ENCODE peak calls at places on chromosomes 1 and 21, in five cellular contexts. Y is naive thymus-derived CD4-positive, alpha-beta T cell; S is cardiac muscle cell; Q is prostate gland; G is right lobe of liver. W is an unnamed sample.

GRCh38 chr21:38973552-38973951 is 167.8 kb downstream of the ETS2 start:
- DNase-seq in Y (no peak), S (no peak), Q (no peak), G (no peak), W (no peak)

GRCh38 chr21:45998276-45998701 is 16.7 kb downstream of the COL6A1 start:
- DNase-seq in Y (no peak), S (no peak), Q (no peak), G (peak; percentile 20), W (peak; percentile 54)

GRCh38 chr1:113041569-113042335 is 31.2 kb upstream of the LRIG2 start:
- DNase-seq in Y (no peak), S (no peak), Q (no peak), G (no peak), W (peak; percentile 30)

GRCh38 chr1:58929667-58930325 is 145.9 kb upstream of the JUN start:
- DNase-seq in Y (no peak), S (no peak), Q (no peak), G (no peak), W (peak; percentile 47)

GRCh38 chr1:182596934-182597333 is 7.3 kb downstream of the RGS16 start:
- DNase-seq in Y (no peak), S (no peak), Q (no peak), G (no peak), W (no peak)

GRCh38 chr1:197862671-197863070 is 39.8 kb upstream of the C1orf53 start:
- DNase-seq in Y (no peak), S (no peak), Q (no peak), G (no peak), W (no peak)

GRCh38 chr1:81582467-81582986 is 218.2 kb upstream of the ADGRL2 start:
- DNase-seq in Y (no peak), S (no peak), Q (no peak), G (no peak), W (no peak)

GRCh38 chr21:42615924-42616323 is 37.5 kb upstream of the PDE9A start:
- DNase-seq in Y (no peak), S (no peak), Q (no peak), G (no peak), W (no peak)

GRCh38 chr1:17858027-17858426 is 102.9 kb downstream of the ACTL8 start:
- DNase-seq in Y (no peak), S (peak; percentile 64), Q (no peak), G (no peak), W (no peak)

GRCh38 chr1:180571832-180572636 is 13.3 kb downstream of the OVAAL start:
- DNase-seq in Y (no peak), S (no peak), Q (no peak), G (no peak), W (no peak)

GRCh38 chr21:21213297-21213696 is 215.1 kb downstream of the NCAM2 start:
- DNase-seq in Y (no peak), S (peak; percentile 62), Q (no peak), G (no peak), W (no peak)

GRCh38 chr1:223413216-223413615 is 20.0 kb downstream of the CCDC185 start:
- DNase-seq in Y (no peak), S (no peak), Q (no peak), G (no peak), W (no peak)

GRCh38 chr1:85274969-85275453 is 1.4 kb downstream of the BCL10 start:
- DNase-seq in Y (no peak), S (peak; percentile 70), Q (no peak), G (no peak), W (no peak)

GRCh38 chr21:45276620-45277019 is 11.1 kb downstream of the POFUT2 start:
- DNase-seq in Y (no peak), S (no peak), Q (no peak), G (peak; percentile 15), W (no peak)

GRCh38 chr1:202130816-202131522 is 8.3 kb downstream of the GPR37L1 start:
- DNase-seq in Y (no peak), S (no peak), Q (no peak), G (no peak), W (no peak)

GRCh38 chr1:15684042-15684461 is at the start of gene PLEKHM2:
- DNase-seq in Y (peak; percentile 36), S (peak; percentile 52), Q (no peak), G (peak; percentile 44), W (no peak)

GRCh38 chr1:26696191-26696644 is 403 bp downstream of the ARID1A start:
- DNase-seq in Y (no peak), S (no peak), Q (no peak), G (peak; percentile 47), W (no peak)

GRCh38 chr21:29697555-29698193 is 242.1 kb downstream of the GRIK1 start:
- DNase-seq in Y (no peak), S (no peak), Q (no peak), G (no peak), W (no peak)

GRCh38 chr1:26602378-26602959 is 72.9 kb downstream of the RPS6KA1 start:
- DNase-seq in Y (peak; percentile 43), S (peak; percentile 76), Q (peak; percentile 62), G (no peak), W (no peak)

GRCh38 chr1:32464716-32465540 is at the start of gene ZBTB8B:
- DNase-seq in Y (no peak), S (peak; percentile 90), Q (peak; percentile 80), G (peak; percentile 52), W (no peak)

GRCh38 chr1:15538750-15539149 is 12.1 kb downstream of the DNAJC16 start:
- DNase-seq in Y (no peak), S (no peak), Q (peak; percentile 31), G (no peak), W (no peak)

GRCh38 chr1:21509351-21510112 is at the start of gene ALPL:
- DNase-seq in Y (no peak), S (no peak), Q (no peak), G (no peak), W (no peak)

GRCh38 chr1:39692152-39693064 is 1.2 kb upstream of the HPCAL4 start:
- DNase-seq in Y (no peak), S (no peak), Q (no peak), G (no peak), W (no peak)

GRCh38 chr1:150420560-150421265 is 56.8 kb downstream of the RPRD2 start:
- DNase-seq in Y (no peak), S (peak; percentile 54), Q (peak; percentile 9), G (no peak), W (no peak)

GRCh38 chr1:109151146-109151545 is 37.2 kb downstream of the ELAPOR1 start:
- DNase-seq in Y (no peak), S (peak; percentile 73), Q (peak; percentile 27), G (peak; percentile 32), W (no peak)

GRCh38 chr1:167864392-167864992 is 49.4 kb downstream of the ADCY10 start:
- DNase-seq in Y (no peak), S (no peak), Q (no peak), G (no peak), W (no peak)

GRCh38 chr1:94265931-94266330 is 28.5 kb upstream of the ARHGAP29 start:
- DNase-seq in Y (no peak), S (no peak), Q (no peak), G (no peak), W (no peak)

GRCh38 chr1:98931134-98931835 is 73.4 kb downstream of the PLPPR5 start:
- DNase-seq in Y (no peak), S (no peak), Q (no peak), G (no peak), W (no peak)

GRCh38 chr21:32089771-32090170 is 189.1 kb downstream of the MIS18A start:
- DNase-seq in Y (no peak), S (no peak), Q (no peak), G (no peak), W (no peak)
- H3K4me1 ChIP-seq in Y (no peaks in the 10 kb centered on the region), S (no peaks in the 10 kb centered on the region), Q (no peaks in the 10 kb centered on the region), G (no peaks in the 10 kb centered on the region), W (no peaks in the 10 kb centered on the region)

GRCh38 chr1:25062621-25063255 is 132.7 kb upstream of the RUNX3 start:
- DNase-seq in Y (no peak), S (no peak), Q (no peak), G (no peak), W (no peak)
- H3K27me3 ChIP-seq in Y (no peaks in the 10 kb centered on the region), S (no peaks in the 10 kb centered on the region), Q (no peaks in the 10 kb centered on the region), G (no peaks in the 10 kb centered on the region), W (no peaks in the 10 kb centered on the region)

GRCh38 chr1:29122662-29122986 is 1.1 kb downstream of the TMEM200B start:
- DNase-seq in Y (no peak), S (peak; percentile 89), Q (no peak), G (peak; percentile 52), W (peak; percentile 75)
- H3K27ac ChIP-seq in Y (no peak overlapping the region), S (peak overlapping the region; percentile 73), Q (peak overlapping the region; percentile 83), G (peak overlapping the region; percentile 70), W (peak overlapping the region; percentile 90)

GRCh38 chr1:186499571-186499970 is 38.7 kb upstream of the PDC start:
- DNase-seq in Y (no peak), S (peak; percentile 30), Q (no peak), G (no peak), W (no peak)
- H3K4me1 ChIP-seq in Y (no peaks in the 10 kb centered on the region), S (peaks cover 9% of the 10 kb centered on the region), Q (no peaks in the 10 kb centered on the region), G (no peaks in the 10 kb centered on the region), W (no peaks in the 10 kb centered on the region)

GRCh38 chr1:204714194-204714860 is 28.8 kb upstream of the LRRN2 start:
- DNase-seq in Y (no peak), S (no peak), Q (no peak), G (no peak), W (no peak)
- H3K27me3 ChIP-seq in Y (no peaks in the 10 kb centered on the region), S (peaks cover 12% of the 10 kb centered on the region), Q (peaks cover 16% of the 10 kb centered on the region), G (no peaks in the 10 kb centered on the region), W (no peaks in the 10 kb centered on the region)

GRCh38 chr1:161207173-161207572 is 5.0 kb downstream of the NDUFS2 start:
- DNase-seq in Y (no peak), S (peak; percentile 90), Q (peak; percentile 43), G (no peak), W (peak; percentile 94)

GRCh38 chr1:161201828-161202712 is at the start of gene NDUFS2:
- DNase-seq in Y (peak; percentile 91), S (peak; percentile 100), Q (peak; percentile 99), G (peak; percentile 97), W (peak; percentile 99)

GRCh38 chr1:161209790-161210409 is 5.2 kb upstream of the FCER1G start:
- DNase-seq in Y (peak; percentile 62), S (peak; percentile 77), Q (peak; percentile 52), G (peak; percentile 84), W (peak; percentile 86)

GRCh38 chr1:161200992-161201827 is 957 bp upstream of the NDUFS2 start:
- DNase-seq in Y (no peak), S (peak; percentile 94), Q (peak; percentile 18), G (peak; percentile 48), W (peak; percentile 89)

GRCh38 chr1:161206411-161207140 is 4.4 kb downstream of the NDUFS2 start:
- DNase-seq in Y (no peak), S (peak; percentile 76), Q (no peak), G (no peak), W (peak; percentile 83)
- H3K27ac ChIP-seq in Y (no peak overlapping the region), S (no peak overlapping the region), Q (peak overlapping the region; percentile 77), G (peak overlapping the region; percentile 12), W (peak overlapping the region; percentile 99)

W was measured in right atrium auricular region.